ENCODE peak calls at places on chromosomes 5 and 9, in eight cellular contexts. G, T, S, C, B, M, K and A are unnamed samples.

GRCh38 chr9:81563020-81563407 is 126.3 kb downstream of the TLE1 start:
- ATAC-seq in T (no peak), B (no peak), S (no peak), G (no peak), C (no peak), K (no peak), M (no peak), A (no peak)

GRCh38 chr5:97874491-97874890 is 691.4 kb upstream of the RIOK2 start:
- ATAC-seq in S (no peak), T (no peak), G (no peak), C (no peak), K (no peak), B (no peak), M (no peak), A (no peak)

GRCh38 chr9:127853312-127854168 is 918 bp downstream of the ENG start:
- ATAC-seq in S (peak), K (peak), C (peak), G (peak), T (peak), M (no peak), B (peak), A (no peak)

GRCh38 chr5:34648522-34649158 is 7.5 kb upstream of the RAI14 start:
- ATAC-seq in C (no peak), T (no peak), K (no peak), M (no peak), S (no peak), B (no peak), G (peak), A (no peak)

GRCh38 chr9:127308559-127309429 is 44.2 kb downstream of the GARNL3 start:
- ATAC-seq in B (peak), K (no peak), G (no peak), M (peak), S (no peak), C (no peak), T (no peak), A (no peak)

GRCh38 chr9:122347348-122348287 is 23.2 kb upstream of the PTGS1 start:
- ATAC-seq in B (no peak), T (peak), G (peak), K (no peak), M (peak), S (no peak), C (peak), A (no peak)

GRCh38 chr5:801472-801871 is 16.9 kb upstream of the ZDHHC11B start:
- ATAC-seq in S (no peak), K (no peak), C (no peak), B (peak), G (peak), M (peak), T (no peak), A (no peak)

GRCh38 chr9:14312721-14313377 is 1.1 kb downstream of the NFIB start:
- ATAC-seq in T (no peak), G (peak), M (peak), C (no peak), S (no peak), K (no peak), B (no peak), A (no peak)

GRCh38 chr9:15268796-15269195 is 38.2 kb downstream of the TTC39B start:
- ATAC-seq in K (no peak), B (no peak), S (no peak), M (no peak), C (no peak), G (no peak), T (no peak), A (no peak)

GRCh38 chr5:142779163-142779562 is 9.0 kb downstream of the ARHGAP26 start:
- ATAC-seq in K (no peak), M (no peak), G (no peak), T (no peak), C (no peak), S (no peak), B (peak), A (no peak)

GRCh38 chr5:192970-193831 is 1.9 kb downstream of the LRRC14B start:
- ATAC-seq in T (no peak), S (no peak), K (no peak), C (no peak), B (no peak), G (no peak), M (no peak), A (no peak)

GRCh38 chr5:94308442-94308841 is 310.0 kb downstream of the KIAA0825 start:
- ATAC-seq in G (no peak), M (no peak), B (no peak), C (no peak), S (no peak), T (no peak), K (no peak), A (no peak)

GRCh38 chr5:146176805-146177204 is 5.6 kb downstream of the LARS1 start:
- ATAC-seq in S (no peak), C (no peak), M (no peak), T (no peak), K (no peak), G (no peak), B (no peak), A (no peak)

GRCh38 chr5:157222506-157223230 is 42.0 kb downstream of the ITK start:
- ATAC-seq in G (no peak), B (no peak), K (peak), S (peak), M (no peak), C (peak), T (peak), A (peak)

GRCh38 chr5:172666251-172666650 is 25.2 kb downstream of the NEURL1B start:
- ATAC-seq in K (no peak), C (no peak), G (no peak), T (no peak), M (peak), S (no peak), B (peak), A (no peak)

GRCh38 chr5:137739737-137740136 is 3.8 kb upstream of the KLHL3 start:
- ATAC-seq in T (no peak), G (no peak), B (no peak), S (no peak), C (no peak), M (no peak), K (no peak), A (no peak)

GRCh38 chr9:136926154-136926704 is 18.3 kb downstream of the FBXW5 start:
- ATAC-seq in K (peak), G (no peak), M (no peak), S (no peak), C (no peak), B (no peak), T (no peak), A (no peak)

GRCh38 chr5:3511774-3512173 is 83.9 kb upstream of the IRX1 start:
- ATAC-seq in T (no peak), K (no peak), C (no peak), G (no peak), M (no peak), S (no peak), B (no peak), A (no peak)

GRCh38 chr9:77176686-77177142 is 620 bp upstream of the VPS13A start:
- ATAC-seq in C (no peak), M (peak), K (no peak), S (no peak), T (no peak), B (no peak), G (no peak), A (no peak)

GRCh38 chr5:148416921-148417320 is 33.2 kb downstream of the FBXO38 start:
- ATAC-seq in T (no peak), C (no peak), G (no peak), S (no peak), K (no peak), M (no peak), B (peak), A (no peak)